ENCODE peak calls at places on chromosomes 3 and 15, in six cellular contexts. M is gastrocnemius medialis; Y is adrenal gland; G is cardiac muscle cell; L is mesenchymal stem cell; D is CD8-positive, alpha-beta memory T cell. B is an unnamed sample. For H3K4me1 and H3K36me3, the result is how much of the 10 kb centered on the place peaks cover.

GRCh38 chr3:153070153-153070868 is 91.7 kb upstream of the RAP2B start:
- DNase-seq in M (no peak), Y (no peak), G (peak), L (peak), D (no peak), B (no peak)

GRCh38 chr15:70852501-70853269 is 1.3 kb downstream of the LARP6 start:
- DNase-seq in M (no peak), Y (no peak), G (peak), L (peak), D (no peak), B (no peak)

GRCh38 chr15:67548862-67549651 is 6.6 kb downstream of the MAP2K5 start:
- DNase-seq in M (peak), Y (no peak), G (no peak), L (peak), D (no peak), B (no peak)

GRCh38 chr3:28150465-28151206 is 90.8 kb upstream of the CMC1 start:
- DNase-seq in M (no peak), Y (no peak), G (peak), L (no peak), D (no peak), B (peak)

GRCh38 chr3:185929192-185930151 is 8.3 kb downstream of the TRA2B start:
- DNase-seq in M (no peak), Y (no peak), G (no peak), L (peak), D (no peak), B (no peak)

GRCh38 chr3:172216843-172217404 is 177.5 kb downstream of the FNDC3B start:
- DNase-seq in M (no peak), Y (no peak), G (no peak), L (no peak), D (no peak), B (no peak)

GRCh38 chr15:52789601-52790165 is 453 bp downstream of the ONECUT1 start:
- DNase-seq in M (no peak), Y (no peak), G (peak), L (peak), D (no peak), B (no peak)

GRCh38 chr3:128709506-128710210 is 16.3 kb upstream of the RAB7A start:
- DNase-seq in M (no peak), Y (no peak), G (no peak), L (no peak), D (no peak), B (no peak)

GRCh38 chr3:133396906-133397305 is 3.0 kb upstream of the BFSP2 start:
- DNase-seq in M (no peak), Y (no peak), G (no peak), L (no peak), D (no peak), B (no peak)

GRCh38 chr3:53160660-53161344 is at the start of gene PRKCD:
- DNase-seq in M (peak), Y (peak), G (peak), L (peak), D (peak), B (peak)

GRCh38 chr3:122858373-122858772 is 63.5 kb downstream of the SLC49A4 start:
- DNase-seq in M (no peak), Y (no peak), G (peak), L (peak), D (no peak), B (peak)

GRCh38 chr15:57421540-57421939 is 45.2 kb downstream of the CGNL1 start:
- DNase-seq in M (no peak), Y (no peak), G (no peak), L (no peak), D (no peak), B (no peak)

GRCh38 chr3:25155696-25156471 is 272.2 kb upstream of the RARB start:
- DNase-seq in M (no peak), Y (no peak), G (peak), L (peak), D (no peak), B (no peak)
- H3K27ac ChIP-seq in M (no peak), Y (no peak), G (peak), L (peak), D (no peak), B (no peak)

GRCh38 chr15:73264881-73265280 is 103.9 kb downstream of the HCN4 start:
- DNase-seq in M (no peak), Y (no peak), G (no peak), L (no peak), D (no peak), B (no peak)
- H3K4me1 ChIP-seq in M (under half), Y (under half), G (under half), L (under half), D (under half), B (under half)

GRCh38 chr15:92934706-92935105 is 34.6 kb downstream of the CHD2 start:
- DNase-seq in M (no peak), Y (no peak), G (no peak), L (no peak), D (no peak), B (peak)
- H3K36me3 ChIP-seq in M (half or more), Y (half or more), G (half or more), L (under half), D (half or more), B (under half)

GRCh38 chr3:30611613-30612421 is 5.4 kb downstream of the TGFBR2 start:
- DNase-seq in M (no peak), Y (no peak), G (peak), L (peak), D (no peak), B (no peak)

GRCh38 chr3:30613135-30613825 is 6.9 kb downstream of the TGFBR2 start:
- DNase-seq in M (no peak), Y (peak), G (peak), L (peak), D (no peak), B (no peak)

GRCh38 chr3:30610702-30611410 is 4.5 kb downstream of the TGFBR2 start:
- DNase-seq in M (no peak), Y (no peak), G (no peak), L (no peak), D (no peak), B (no peak)

GRCh38 chr3:30614373-30614772 is 8.0 kb downstream of the TGFBR2 start:
- DNase-seq in M (no peak), Y (no peak), G (no peak), L (no peak), D (no peak), B (no peak)

GRCh38 chr3:30612422-30613134 is 6.2 kb downstream of the TGFBR2 start:
- DNase-seq in M (no peak), Y (no peak), G (no peak), L (no peak), D (no peak), B (no peak)
- H3K27ac ChIP-seq in M (peak), Y (peak), G (no peak), L (peak), D (no peak), B (no peak)

DNA sequence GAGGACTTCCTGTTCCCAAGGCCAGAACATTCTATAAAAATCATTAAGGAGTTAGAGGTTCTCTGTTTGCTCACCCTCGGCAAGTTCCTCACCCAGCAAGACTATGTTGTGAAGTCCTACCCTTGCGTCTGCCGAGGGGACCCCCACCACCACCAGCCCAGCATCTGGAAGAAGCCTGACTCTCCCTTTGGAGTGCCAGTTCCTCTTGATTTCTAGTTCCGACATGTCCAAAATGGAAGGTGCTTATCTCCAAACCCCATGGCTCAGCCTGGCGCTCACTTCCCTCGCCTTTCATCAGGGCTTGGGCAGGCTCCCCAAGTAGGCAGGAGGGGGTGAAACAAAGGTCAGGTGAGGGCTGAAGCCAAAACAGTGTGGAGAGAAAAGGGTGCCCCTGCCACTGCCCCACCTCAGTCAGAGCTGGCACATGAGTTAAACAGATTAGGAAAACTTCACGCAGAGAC is 41.1 kb downstream of the BHLHE40 start:
- DNase-seq in M (no peak), Y (no peak), G (no peak), L (no peak), D (no peak), B (no peak)
- H3K4me1 ChIP-seq in M (under half), Y (under half), G (under half), L (under half), D (under half), B (under half)

DNA sequence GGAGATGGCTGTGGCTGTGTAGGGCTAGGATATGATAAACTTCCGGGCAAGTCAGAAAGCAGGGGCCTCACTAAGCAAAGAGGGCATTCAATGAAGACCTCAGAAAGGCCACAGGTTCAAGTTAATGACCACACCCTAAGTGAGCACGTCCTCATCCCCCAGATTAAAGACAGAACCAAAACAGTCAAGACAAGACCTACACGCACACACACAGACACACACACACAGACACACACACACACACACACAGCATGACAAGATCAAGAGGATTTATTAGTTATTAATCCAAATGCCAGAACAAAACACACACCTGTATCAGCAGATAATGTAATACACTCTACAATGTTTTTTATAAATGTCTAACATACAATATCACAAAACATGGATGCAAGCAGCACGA is 546.2 kb downstream of the FGF12 start:
- DNase-seq in M (no peak), Y (no peak), G (no peak), L (no peak), D (no peak), B (no peak)
- H3K36me3 ChIP-seq in M (under half), Y (under half), G (under half), L (under half), D (under half), B (under half)

GRCh38 chr3:141366285-141367037 is 1.8 kb upstream of the ZBTB38 start:
- DNase-seq in M (peak), Y (peak), G (peak), L (peak), D (no peak), B (peak)
- H3K27ac ChIP-seq in M (peak), Y (peak), G (peak), L (peak), D (peak), B (peak)

GRCh38 chr3:58018892-58019291 is 10.7 kb downstream of the FLNB start:
- DNase-seq in M (no peak), Y (no peak), G (no peak), L (no peak), D (no peak), B (peak)

GRCh38 chr3:58021072-58021959 is 13.1 kb downstream of the FLNB start:
- DNase-seq in M (no peak), Y (no peak), G (no peak), L (no peak), D (no peak), B (peak)

GRCh38 chr3:58020740-58021071 is 12.5 kb downstream of the FLNB start:
- DNase-seq in M (no peak), Y (no peak), G (no peak), L (no peak), D (no peak), B (no peak)

GRCh38 chr3:58021962-58022361 is 13.7 kb downstream of the FLNB start:
- DNase-seq in M (no peak), Y (no peak), G (no peak), L (no peak), D (no peak), B (no peak)

GRCh38 chr3:58019343-58019742 is 11.1 kb downstream of the FLNB start:
- DNase-seq in M (no peak), Y (no peak), G (no peak), L (no peak), D (no peak), B (no peak)
- H3K4me1 ChIP-seq in M (under half), Y (under half), G (under half), L (under half), D (under half), B (under half)

DNA sequence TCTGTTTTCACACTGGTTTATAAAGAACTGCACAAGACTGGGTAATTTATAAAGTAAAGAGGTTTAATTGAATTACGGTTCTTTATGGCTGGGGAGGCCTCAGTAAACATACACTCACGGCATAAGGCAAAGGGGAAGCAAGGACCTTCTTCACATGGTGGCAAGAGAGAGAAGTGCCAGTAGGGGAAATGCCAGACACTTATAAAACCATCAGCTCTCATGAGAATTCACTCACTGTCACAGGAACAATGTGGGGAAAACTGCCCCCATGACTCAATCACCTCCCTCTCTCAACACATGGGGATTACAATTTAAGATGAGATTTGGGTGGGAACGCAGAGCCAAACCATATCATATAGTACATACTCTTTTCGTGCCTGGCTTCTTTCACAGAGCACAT is 42.4 kb downstream of the MAP2K1 start:
- DNase-seq in M (no peak), Y (no peak), G (no peak), L (no peak), D (no peak), B (no peak)
- H3K36me3 ChIP-seq in M (under half), Y (under half), G (under half), L (under half), D (under half), B (under half)